ENCODE peak calls at places on chromosomes 7 and 10, in six cellular contexts. A is heart left ventricle; R is cardiac fibroblast; C is activated CD8-positive, alpha-beta T cell treated with anti-CD3 and anti-CD28 coated beads for 36 hours; P is foreskin fibroblast; J is heart right ventricle. L is an unnamed sample.

GRCh38 chr7:150327308-150327707 is 4.0 kb upstream of the ACTR3C start:
- DNase-seq in A (no peak), R (no peak), C (no peak), P (no peak), J (no peak), L (no peak)

GRCh38 chr10:90842710-90843109 is 15.1 kb downstream of the HTR7 start:
- DNase-seq in A (no peak), R (peak), C (no peak), P (no peak), J (no peak), L (no peak)

GRCh38 chr7:99407849-99408346 is 499 bp downstream of the PDAP1 start:
- DNase-seq in A (peak), R (peak), C (peak), P (peak), J (peak), L (peak)

GRCh38 chr10:48655426-48656240 is 29.0 kb upstream of the WDFY4 start:
- DNase-seq in A (peak), R (peak), C (no peak), P (peak), J (peak), L (peak)

GRCh38 chr7:36119005-36119711 is 33.9 kb upstream of the EEPD1 start:
- DNase-seq in A (no peak), R (peak), C (no peak), P (peak), J (peak), L (peak)

GRCh38 chr7:126026421-126027088 is 1096.9 kb upstream of the POT1 start:
- DNase-seq in A (no peak), R (no peak), C (no peak), P (no peak), J (no peak), L (peak)

GRCh38 chr7:47814905-47815613 is 133.2 kb downstream of the PKD1L1 start:
- DNase-seq in A (no peak), R (peak), C (no peak), P (no peak), J (no peak), L (no peak)

GRCh38 chr10:80694930-80695329 is 157.2 kb downstream of the SH2D4B start:
- DNase-seq in A (no peak), R (no peak), C (no peak), P (no peak), J (no peak), L (peak)

GRCh38 chr7:111855842-111856227 is 293.5 kb upstream of the IMMP2L start:
- DNase-seq in A (no peak), R (peak), C (no peak), P (no peak), J (no peak), L (no peak)
- TF ChIP-seq CTCF in A (no peak), R (peak), C (no peak), P (peak), J (no peak), L (no peak)

DNA sequence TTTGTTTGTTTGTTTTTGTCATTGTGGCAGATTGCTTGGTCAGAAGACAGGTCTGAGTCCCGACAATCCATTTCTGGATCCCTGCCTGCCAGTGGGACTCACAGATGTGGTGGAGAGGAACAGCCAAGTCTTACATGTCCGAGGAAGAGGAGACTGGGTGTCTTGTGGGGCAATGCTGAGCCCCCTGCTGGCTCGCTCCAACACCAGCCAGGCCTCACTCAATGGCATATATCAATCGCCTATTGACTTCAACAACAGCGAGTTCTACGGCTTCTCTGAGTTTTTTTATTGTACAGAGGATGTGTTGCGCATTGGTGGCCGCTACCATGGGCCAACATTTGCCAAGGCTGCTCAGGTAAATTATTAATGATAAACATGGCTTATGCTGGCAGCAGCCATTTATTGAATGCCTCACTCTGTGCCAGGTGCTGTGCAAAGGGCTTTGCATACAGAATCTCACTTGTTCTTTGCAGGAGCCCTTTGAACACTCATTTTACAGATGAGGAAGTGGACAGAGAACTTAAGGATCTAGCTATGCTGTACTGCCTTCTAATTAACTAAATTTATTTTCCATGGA is 33.3 kb downstream of the COX15 start:
- DNase-seq in A (no peak), R (no peak), C (peak), P (no peak), J (no peak), L (no peak)
- TF ChIP-seq CTCF in A (no peak), R (no peak), C (no peak), P (no peak), J (no peak), L (no peak)

GRCh38 chr7:15885678-15886077 is 199.2 kb upstream of the MEOX2 start:
- DNase-seq in A (no peak), R (no peak), C (no peak), P (no peak), J (no peak), L (no peak)
- TF ChIP-seq CTCF in A (no peak), R (no peak), C (no peak), P (no peak), J (no peak), L (no peak)

GRCh38 chr10:128633864-128634541 is 507.8 kb upstream of the MKI67 start:
- DNase-seq in A (no peak), R (no peak), C (no peak), P (no peak), J (no peak), L (no peak)
- TF ChIP-seq CTCF in A (no peak), R (no peak), C (no peak), P (no peak), J (peak), L (no peak)

GRCh38 chr7:6198687-6199595 is 73.5 kb downstream of the CYTH3 start:
- DNase-seq in A (no peak), R (no peak), C (no peak), P (no peak), J (no peak), L (no peak)

GRCh38 chr7:6203381-6203780 is 69.0 kb downstream of the CYTH3 start:
- DNase-seq in A (no peak), R (no peak), C (no peak), P (no peak), J (no peak), L (no peak)

GRCh38 chr7:6202117-6202516 is 70.3 kb downstream of the CYTH3 start:
- DNase-seq in A (peak), R (no peak), C (no peak), P (no peak), J (no peak), L (no peak)

GRCh38 chr7:6197801-6198551 is 74.4 kb downstream of the CYTH3 start:
- DNase-seq in A (no peak), R (no peak), C (no peak), P (no peak), J (no peak), L (no peak)

DNA sequence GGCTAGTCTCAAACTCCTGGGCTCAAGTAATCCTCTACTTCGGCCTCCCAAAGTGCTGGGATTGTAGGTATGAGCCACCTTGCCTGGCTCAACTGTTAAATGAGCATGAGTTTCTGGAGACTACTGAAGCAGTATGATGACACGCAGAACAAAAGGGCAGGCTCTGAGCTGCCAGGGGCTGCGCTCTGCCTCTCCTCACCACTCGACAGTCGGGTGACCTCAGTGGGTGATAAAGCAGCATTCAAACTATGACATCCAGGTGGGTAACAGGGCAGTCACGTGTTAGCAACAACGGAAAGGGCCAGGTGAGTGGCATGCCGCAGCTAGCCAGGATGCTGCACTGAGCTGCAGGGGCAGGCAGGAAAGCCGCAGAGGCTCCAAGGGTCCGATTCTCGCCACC is 71.5 kb downstream of the CYTH3 start:
- DNase-seq in A (no peak), R (no peak), C (no peak), P (no peak), J (no peak), L (no peak)
- TF ChIP-seq CTCF in A (no peak), R (no peak), C (no peak), P (no peak), J (no peak), L (no peak)

DNA sequence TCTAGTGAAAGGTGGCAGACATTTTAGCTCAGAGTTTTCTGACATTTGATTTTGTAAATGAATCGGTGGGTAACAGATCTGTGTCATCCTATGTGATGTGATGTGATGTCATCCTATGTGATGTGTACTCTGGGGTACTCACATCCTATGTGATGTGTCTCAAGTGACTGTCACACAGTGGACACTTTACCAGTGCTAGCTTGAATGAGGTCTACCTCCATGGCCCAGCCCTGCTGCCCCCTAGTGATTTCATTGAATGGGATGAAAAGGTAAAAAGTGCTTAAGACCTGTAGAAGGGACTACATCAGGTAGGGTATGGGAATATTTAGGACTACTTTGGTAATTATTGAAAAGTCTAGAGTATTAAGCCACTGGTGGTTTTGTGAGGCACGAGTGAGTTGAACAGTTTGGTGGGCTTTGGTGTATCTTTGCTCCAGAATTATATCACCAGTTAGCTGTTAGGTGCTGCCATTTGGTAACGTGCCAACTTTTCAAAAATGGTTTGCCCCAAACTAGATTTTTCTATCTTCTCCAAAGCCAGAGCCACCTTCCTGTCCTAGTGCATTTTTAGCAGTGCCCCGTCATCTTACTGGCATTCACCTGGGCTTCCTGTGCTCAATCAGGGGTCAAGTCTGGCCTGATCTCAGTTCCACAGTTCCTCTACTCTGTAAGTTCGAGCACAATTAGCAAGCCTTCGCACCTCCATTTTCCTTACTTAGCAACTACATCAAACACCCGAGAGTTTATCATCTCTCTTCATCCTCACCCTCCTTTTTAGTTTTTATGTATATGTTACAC is 9.7 kb downstream of the EIF4H start:
- DNase-seq in A (no peak), R (no peak), C (peak), P (no peak), J (no peak), L (peak)
- TF ChIP-seq CTCF in A (no peak), R (peak), C (peak), P (peak), J (no peak), L (no peak)

DNA sequence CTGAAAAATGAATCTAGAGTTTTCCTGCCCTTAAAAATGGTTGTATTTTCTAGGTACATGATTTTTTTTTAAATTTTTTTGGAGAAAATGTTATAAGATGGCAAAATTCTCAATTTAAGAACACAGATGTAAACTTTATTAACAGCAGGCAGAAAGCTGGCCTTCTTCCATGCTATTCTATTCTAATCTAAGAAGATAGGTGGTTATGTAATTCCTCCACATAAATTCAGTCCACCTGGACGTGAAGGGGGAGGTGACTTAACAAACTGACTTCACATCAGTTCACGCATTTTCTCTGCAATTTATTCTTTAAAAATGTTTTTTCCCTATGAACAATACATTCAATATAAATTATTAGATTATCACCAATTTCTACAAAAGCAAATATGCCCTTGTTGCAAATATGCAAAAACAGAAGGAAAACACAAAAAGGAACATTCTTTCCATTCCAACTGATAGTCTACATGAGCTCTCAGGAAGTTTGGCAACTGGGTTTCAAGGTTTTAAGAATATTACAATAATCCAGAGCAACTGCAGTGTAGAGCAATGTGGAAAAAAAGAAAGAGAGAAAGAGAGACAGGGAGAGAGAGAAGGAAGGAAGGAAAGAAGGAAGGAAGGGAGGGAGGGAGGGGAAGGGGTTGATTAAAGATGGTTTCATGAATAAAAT is 76.8 kb downstream of the HIBADH start:
- DNase-seq in A (no peak), R (peak), C (no peak), P (no peak), J (no peak), L (no peak)
- TF ChIP-seq CTCF in A (no peak), R (no peak), C (no peak), P (no peak), J (no peak), L (no peak)

DNA sequence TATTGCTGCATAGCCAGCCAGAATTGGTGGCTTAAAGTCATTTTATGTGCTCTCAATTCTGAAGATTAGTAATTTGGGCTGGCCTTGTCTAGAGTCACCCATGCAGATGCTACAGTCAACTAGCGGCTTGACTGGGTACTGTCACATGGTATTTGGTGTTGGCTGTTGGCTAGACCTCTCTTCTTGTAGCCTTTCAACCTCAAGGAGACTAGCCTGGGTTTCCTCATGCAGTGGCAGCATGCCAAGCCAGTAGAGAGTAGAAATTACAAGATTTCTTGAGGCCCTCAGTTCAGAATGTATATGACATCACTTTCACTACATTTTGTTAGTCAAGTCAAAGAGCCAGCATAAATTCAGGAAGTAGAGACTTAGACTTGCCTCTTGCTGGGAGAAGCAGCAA is 3.7 kb upstream of the ZNF800 start:
- DNase-seq in A (peak), R (peak), C (peak), P (no peak), J (no peak), L (no peak)
- TF ChIP-seq CTCF in A (no peak), R (peak), C (no peak), P (no peak), J (no peak), L (no peak)

DNA sequence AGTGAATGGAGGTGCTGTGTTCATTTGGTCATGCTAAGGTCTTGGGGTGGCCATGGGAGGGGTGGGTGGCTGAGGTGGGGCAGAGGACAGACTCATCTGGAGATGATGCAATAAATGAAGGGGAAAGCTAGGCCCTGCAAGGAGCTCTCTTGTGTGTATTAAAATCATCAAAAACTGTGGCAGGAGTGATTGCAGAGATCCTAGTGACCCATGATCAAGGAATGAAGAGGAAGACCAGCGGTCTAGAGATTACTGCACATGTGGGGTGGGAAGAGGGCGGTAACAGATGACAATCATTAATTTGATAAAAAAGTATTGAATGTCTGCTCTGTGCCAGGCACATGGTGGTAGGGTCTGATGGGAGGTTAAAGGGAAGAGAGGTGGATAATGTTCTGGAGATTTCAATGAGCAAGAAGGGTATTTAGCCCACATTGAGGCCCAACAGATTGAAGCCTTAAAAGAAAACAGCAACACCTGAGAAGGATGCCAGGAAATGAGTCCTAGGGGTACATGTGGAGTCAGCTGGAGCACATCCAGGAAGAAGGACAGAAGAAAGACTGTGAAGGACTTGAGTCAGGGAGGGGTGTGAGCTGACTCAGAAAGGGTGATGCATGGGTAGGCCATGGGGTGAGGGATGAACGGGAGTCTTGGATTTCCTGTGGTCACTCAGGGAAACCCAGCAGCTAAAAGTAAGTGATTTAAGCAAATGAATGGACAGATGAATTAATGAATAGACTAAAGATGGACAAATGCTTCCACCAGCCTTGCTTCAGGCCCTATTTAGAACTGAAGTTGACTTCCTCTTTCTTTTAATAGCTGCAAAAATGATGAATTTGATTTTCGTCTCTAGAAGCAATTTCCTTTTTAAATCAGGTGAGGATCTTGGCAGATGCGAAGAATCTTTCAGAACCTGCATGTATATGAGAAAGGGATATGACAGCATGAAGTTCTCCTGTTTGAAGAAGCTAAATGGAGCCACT is 83.1 kb upstream of the IGFBP3 start:
- DNase-seq in A (no peak), R (peak), C (no peak), P (peak), J (no peak), L (peak)
- TF ChIP-seq CTCF in A (no peak), R (no peak), C (no peak), P (no peak), J (no peak), L (no peak)

L was measured in Calu3.